ENCODE peak calls at places on chromosome 1, in five cellular contexts. Q is GM12891, A is transverse colon, T is spleen, Y is SK-N-SH. E is an unnamed sample.

GRCh38 chr1:38476111-38476783 is 383.3 kb downstream of the RRAGC start:
- DNase-seq in A (no peak), T (peak), Y (peak), Q (no peak), E (no peak)

GRCh38 chr1:158371188-158371953 is 17.7 kb downstream of the CD1E start:
- DNase-seq in T (no peak), Y (no peak), Q (no peak), A (no peak), E (no peak)

GRCh38 chr1:14486401-14487110 is 111.9 kb upstream of the KAZN start:
- DNase-seq in Y (no peak), A (no peak), Q (no peak), T (no peak), E (no peak)

GRCh38 chr1:35097224-35097623 is 18.0 kb downstream of the ZMYM1 start:
- DNase-seq in T (no peak), Y (no peak), Q (no peak), A (no peak), E (no peak)

GRCh38 chr1:110425611-110426152 is 18.2 kb upstream of the LAMTOR5 start:
- DNase-seq in Q (no peak), A (no peak), T (no peak), Y (no peak), E (peak)

GRCh38 chr1:44481701-44482100 is 76.6 kb downstream of the RNF220 start:
- DNase-seq in Y (no peak), Q (no peak), T (no peak), A (no peak), E (no peak)

GRCh38 chr1:248872752-248873408 is 14.0 kb upstream of the ZNF692 start:
- DNase-seq in Y (peak), Q (no peak), T (peak), A (peak), E (peak)

GRCh38 chr1:63621698-63622097 is 28.5 kb downstream of the PGM1 start:
- DNase-seq in T (no peak), Q (no peak), Y (no peak), A (no peak), E (peak)

GRCh38 chr1:51300270-51300669 is 30.1 kb downstream of the TTC39A start:
- DNase-seq in Y (no peak), A (no peak), Q (no peak), T (no peak), E (peak)

GRCh38 chr1:198660341-198661056 is 21.7 kb downstream of the PTPRC start:
- DNase-seq in Y (no peak), Q (no peak), A (no peak), T (no peak), E (no peak)
- TF ChIP-seq POLR2AphosphoS5 in Y (no peak), Q (no peak), A (no peak), T (no peak), E (no peak)

GRCh38 chr1:70707214-70707613 is 296.1 kb downstream of the CTH start:
- DNase-seq in Y (no peak), T (no peak), Q (no peak), A (no peak), E (no peak)
- TF ChIP-seq POLR2AphosphoS5 in Y (no peak), T (no peak), Q (no peak), A (no peak), E (no peak)

GRCh38 chr1:236018885-236019453 is 45.9 kb downstream of the NID1 start:
- DNase-seq in T (no peak), Q (no peak), A (peak), Y (no peak), E (peak)
- TF ChIP-seq POLR2AphosphoS5 in T (peak), Q (no peak), A (peak), Y (no peak), E (peak)

DNA sequence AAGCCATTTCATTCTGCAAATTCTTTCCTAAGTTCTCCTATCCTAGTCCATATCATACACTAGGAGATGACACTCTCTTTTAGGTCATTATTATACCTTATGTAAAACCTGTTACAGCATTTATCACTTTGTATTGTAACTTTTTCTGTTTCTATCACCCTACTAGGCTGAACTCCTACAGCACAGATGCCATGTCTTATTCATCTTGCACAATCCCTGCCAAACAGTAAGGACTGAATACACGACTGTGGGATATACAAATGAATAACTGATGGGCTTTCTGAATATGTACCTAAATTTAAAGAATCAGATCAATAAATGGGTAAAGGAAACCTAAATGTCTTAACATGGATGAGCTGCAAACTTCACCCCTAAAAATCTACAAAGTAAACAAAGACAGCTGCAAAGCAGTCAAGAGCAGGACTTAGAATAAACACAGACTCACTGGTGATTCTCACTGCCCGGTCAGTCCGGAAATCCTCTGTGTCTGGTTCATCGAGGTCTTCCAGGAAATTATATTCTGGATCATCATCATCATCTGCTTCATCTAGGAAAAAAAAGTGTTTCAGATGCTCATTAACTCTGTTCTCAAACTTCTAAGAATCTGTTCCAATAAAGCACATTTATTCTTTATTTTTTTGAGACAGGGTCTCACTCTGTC is 62.3 kb downstream of the GON4L start:
- DNase-seq in T (no peak), A (no peak), Y (no peak), Q (no peak), E (no peak)
- TF ChIP-seq POLR2AphosphoS5 in T (no peak), A (no peak), Y (no peak), Q (no peak), E (no peak)